ENCODE peak calls at places on chromosomes 7 and 10, in four cellular contexts. Q is gastrocnemius medialis, P is A549, Z is spleen. S is an unnamed sample.

GRCh38 chr7:37448057-37448636 is 517 bp downstream of the ELMO1 start:
- DNase-seq in Q (no peak), P (no peak), Z (no peak), S (no peak)

GRCh38 chr7:65980478-65981250 is 1.3 kb downstream of the GUSB start:
- DNase-seq in Q (peak), P (peak), Z (peak), S (no peak)

GRCh38 chr7:44220732-44221131 is 20.0 kb downstream of the YKT6 start:
- DNase-seq in Q (no peak), P (no peak), Z (peak), S (no peak)

GRCh38 chr10:128047991-128048826 is 78.0 kb downstream of the MKI67 start:
- DNase-seq in Q (no peak), P (no peak), Z (peak), S (peak)

GRCh38 chr7:143510854-143511592 is 33.4 kb downstream of the TAS2R41 start:
- DNase-seq in Q (no peak), P (no peak), Z (no peak), S (no peak)

GRCh38 chr10:96416643-96417042 is 57.8 kb upstream of the OPALIN start:
- DNase-seq in Q (peak), P (no peak), Z (no peak), S (peak)

GRCh38 chr7:70343519-70343918 is 745.2 kb downstream of the AUTS2 start:
- DNase-seq in Q (no peak), P (no peak), Z (no peak), S (no peak)

GRCh38 chr10:20048161-20048560 is 231.9 kb downstream of the PLXDC2 start:
- DNase-seq in Q (no peak), P (no peak), Z (no peak), S (no peak)

GRCh38 chr10:93859049-93859655 is 34.6 kb upstream of the SLC35G1 start:
- DNase-seq in Q (no peak), P (peak), Z (no peak), S (peak)

GRCh38 chr7:5495581-5496375 is 72.1 kb upstream of the TNRC18 start:
- DNase-seq in Q (peak), P (no peak), Z (no peak), S (no peak)
- H3K4me3 ChIP-seq in Q (peak), P (no peak), Z (no peak), S (no peak)

DNA sequence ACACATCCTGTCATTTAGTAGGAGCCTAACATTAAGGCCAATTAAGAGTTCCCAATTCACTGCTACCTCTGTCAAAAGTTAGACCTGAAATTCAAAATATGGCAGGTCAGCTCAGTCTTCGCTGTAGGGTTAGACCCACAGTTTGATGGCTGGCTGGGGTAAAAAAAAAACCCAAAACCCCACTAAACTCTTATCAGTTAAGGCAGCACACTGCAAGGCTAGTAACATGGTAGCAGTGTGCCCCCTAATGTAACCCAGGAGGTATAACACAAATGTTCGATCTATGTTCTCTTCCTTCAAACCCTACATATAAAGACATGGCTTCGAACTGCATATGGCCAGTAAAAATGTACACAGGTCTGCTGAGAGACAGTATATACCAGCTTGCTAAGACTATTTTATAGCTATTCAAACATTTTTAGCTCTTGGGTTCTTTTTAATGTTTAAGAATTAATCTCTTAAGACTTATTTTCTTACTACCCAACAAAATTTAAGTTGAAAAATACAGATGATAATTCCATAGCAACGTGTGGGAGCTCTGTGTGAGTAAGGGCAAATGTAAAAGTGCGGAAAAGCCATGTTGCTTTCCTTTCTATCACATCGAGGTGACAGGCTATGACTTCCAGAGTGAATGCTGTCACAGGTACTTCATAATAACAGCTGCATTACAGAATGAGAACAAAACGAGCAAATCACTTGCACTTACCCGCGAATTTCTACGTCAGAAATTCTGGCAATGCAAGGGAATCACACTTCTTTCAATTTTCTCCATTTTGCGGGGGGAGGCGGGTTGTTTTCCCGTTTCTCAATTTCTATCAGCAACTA is 168.4 kb upstream of the IMMP2L start:
- DNase-seq in Q (no peak), P (peak), Z (no peak), S (no peak)
- TF ChIP-seq CTCF in Q (no peak), P (peak), Z (no peak), S (peak)

GRCh38 chr10:62083413-62083794 is 181.9 kb downstream of the ARID5B start:
- DNase-seq in Q (no peak), P (no peak), Z (no peak), S (peak)
- H3K4me3 ChIP-seq in Q (no peak), P (no peak), Z (no peak), S (no peak)

GRCh38 chr10:130935051-130935450 is 376.5 kb downstream of the TCERG1L start:
- DNase-seq in Q (no peak), P (peak), Z (no peak), S (no peak)
- TF ChIP-seq CTCF in Q (no peak), P (no peak), Z (no peak), S (no peak)

DNA sequence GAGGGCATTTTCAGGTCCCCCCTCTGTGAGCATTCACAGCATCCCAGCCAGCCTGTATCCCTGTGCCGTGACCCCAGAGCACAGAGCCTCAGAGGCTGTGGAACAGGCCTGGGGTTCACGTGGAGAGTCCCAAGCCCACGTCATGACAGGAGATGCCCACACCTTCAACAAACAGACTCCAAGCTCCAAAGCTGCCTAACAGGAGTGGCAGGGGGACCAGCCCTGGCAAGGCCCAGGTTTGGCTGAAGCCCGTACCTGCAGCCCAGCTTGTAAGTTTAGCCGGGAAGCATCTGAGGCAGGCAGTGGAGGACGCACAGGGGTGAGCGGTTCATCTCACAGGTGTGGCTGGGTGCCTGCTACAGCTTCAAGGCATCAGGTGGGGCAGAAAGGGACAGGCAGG is 33.6 kb downstream of the LHPP start:
- DNase-seq in Q (no peak), P (no peak), Z (peak), S (no peak)
- H3K4me3 ChIP-seq in Q (no peak), P (no peak), Z (no peak), S (no peak)

DNA sequence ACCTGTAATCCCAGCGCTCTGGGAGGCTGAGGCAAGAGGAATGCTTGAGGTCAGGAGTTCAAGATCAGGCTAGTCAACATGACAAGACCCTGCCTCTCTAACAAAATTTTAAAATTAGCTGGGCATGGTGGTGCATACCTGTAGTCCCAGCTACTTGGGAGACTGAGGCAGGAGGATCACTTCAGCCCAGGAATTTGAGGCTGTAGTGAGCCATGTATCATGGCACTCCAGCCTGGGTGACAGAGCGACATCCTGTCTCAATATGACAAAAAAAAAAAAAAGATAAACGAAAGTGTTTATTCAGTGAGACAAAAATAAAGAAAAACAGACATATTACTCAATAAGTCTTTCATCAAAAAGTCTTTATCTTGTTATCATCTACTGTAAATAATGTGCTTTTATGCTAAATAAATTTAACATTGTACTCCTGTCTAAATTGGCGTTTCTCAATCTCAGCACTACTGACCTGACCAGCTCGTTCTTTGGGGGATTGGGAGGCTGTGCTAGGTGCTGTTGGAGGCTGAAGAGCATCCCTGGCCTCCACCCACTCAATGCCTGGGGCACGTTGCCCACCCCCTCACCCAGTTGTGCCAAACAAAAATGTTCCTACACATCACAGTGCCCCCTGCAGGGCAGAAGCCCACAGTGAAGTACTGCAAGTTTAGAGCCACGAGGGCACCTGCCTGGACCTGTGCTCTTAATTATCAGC is 57.7 kb downstream of the NCAPG2 start:
- DNase-seq in Q (no peak), P (peak), Z (no peak), S (no peak)
- TF ChIP-seq CTCF in Q (no peak), P (peak), Z (peak), S (peak)